ENCODE peak calls at places on chromosome 19, in seven cellular contexts. S is BE2C, J is body of pancreas, E is brain microvascular endothelial cell, K is H1, A is fibroblast of lung, L is mucosa of descending colon. B is an unnamed sample.

GRCh38 chr19:43438291-43439162 is 23.8 kb downstream of the TEX101 start:
- DNase-seq in S (peak; percentile 78), J (peak; percentile 20), E (no peak), K (no peak), A (peak; percentile 84), L (peak; percentile 53), B (peak; percentile 80)

GRCh38 chr19:45450042-45450380 is 17.8 kb upstream of the FOSB start:
- DNase-seq in S (no peak), J (no peak), E (no peak), K (no peak), A (no peak), L (no peak), B (no peak)

GRCh38 chr19:29325241-29325975 is 112.5 kb upstream of the UQCRFS1 start:
- DNase-seq in S (no peak), J (no peak), E (no peak), K (no peak), A (no peak), L (no peak), B (no peak)

GRCh38 chr19:30457484-30457883 is 85.3 kb downstream of the ZNF536 start:
- DNase-seq in S (no peak), J (no peak), E (no peak), K (no peak), A (no peak), L (no peak), B (no peak)

GRCh38 chr19:45613926-45614725 is 12.1 kb upstream of the GPR4 start:
- DNase-seq in S (no peak), J (no peak), E (peak; percentile 89), K (no peak), A (peak; percentile 87), L (peak; percentile 76), B (peak; percentile 85)

GRCh38 chr19:55640043-55640576 is 692 bp upstream of the ZNF580 start:
- DNase-seq in S (peak; percentile 74), J (peak; percentile 60), E (peak; percentile 53), K (no peak), A (peak; percentile 75), L (peak; percentile 65), B (no peak)

GRCh38 chr19:51740356-51740755 is 11.3 kb downstream of the FPR1 start:
- DNase-seq in S (no peak), J (no peak), E (no peak), K (no peak), A (no peak), L (no peak), B (no peak)

GRCh38 chr19:485122-485521 is 11.2 kb upstream of the MADCAM1 start:
- DNase-seq in S (no peak), J (no peak), E (no peak), K (no peak), A (no peak), L (no peak), B (no peak)

GRCh38 chr19:18074192-18074591 is 12.5 kb downstream of the IL12RB1 start:
- DNase-seq in S (no peak), J (no peak), E (no peak), K (no peak), A (no peak), L (no peak), B (no peak)

GRCh38 chr19:46637224-46637623 is 1.2 kb upstream of the GNG8 start:
- DNase-seq in S (no peak), J (no peak), E (no peak), K (no peak), A (no peak), L (no peak), B (no peak)

GRCh38 chr19:29966594-29967249 is 24.7 kb downstream of the URI1 start:
- DNase-seq in S (no peak), J (no peak), E (no peak), K (no peak), A (peak; percentile 57), L (no peak), B (no peak)

DNA sequence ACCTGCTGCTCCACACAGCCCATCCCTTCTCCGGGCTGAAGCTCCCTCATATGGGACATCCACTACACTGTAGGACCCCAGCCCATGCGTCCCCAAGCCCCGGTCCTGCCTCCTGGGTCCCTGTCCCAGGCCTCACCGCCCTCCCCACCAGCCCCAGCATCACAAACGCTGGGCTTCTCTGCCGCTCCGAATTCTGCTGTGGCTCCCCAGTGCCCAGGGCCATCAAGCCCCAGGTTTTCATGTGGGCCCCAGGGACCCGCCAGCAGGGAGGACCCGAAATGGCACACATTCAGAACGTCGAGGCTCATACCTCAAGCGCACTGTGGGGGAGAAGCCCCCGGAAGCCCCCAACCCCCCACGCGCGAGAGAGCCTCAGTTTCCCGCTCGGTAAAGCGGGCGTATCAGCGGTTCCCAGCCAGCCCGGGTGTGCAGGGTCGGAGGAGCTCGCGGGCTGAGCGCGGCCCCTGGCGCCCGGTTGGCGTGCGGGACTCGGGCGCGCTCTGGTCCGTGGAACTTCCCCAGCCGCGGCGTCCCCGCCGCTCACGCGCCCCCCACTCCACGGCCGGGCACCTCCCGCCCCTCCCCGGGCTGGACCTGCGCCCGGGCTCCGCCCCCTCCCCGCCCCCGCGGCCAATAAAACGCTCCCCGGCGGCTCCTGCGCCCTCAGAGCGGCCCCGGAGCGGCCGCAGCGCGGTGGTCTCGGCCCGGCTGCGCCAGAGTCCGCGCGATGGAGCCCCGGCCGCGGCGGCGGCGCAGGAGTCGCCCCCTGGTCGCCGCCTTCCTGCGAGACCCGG is at the start of gene PLK5:
- DNase-seq in S (no peak), J (no peak), E (no peak), K (no peak), A (no peak), L (no peak), B (no peak)
- TF ChIP-seq CTCF in S (no peak), J (no peak), E (no peak), K (no peak), A (no peak), L (no peak), B (no peak)

GRCh38 chr19:5291588-5292193 is 48.9 kb downstream of the PTPRS start:
- DNase-seq in S (no peak), J (no peak), E (no peak), K (no peak), A (no peak), L (no peak), B (no peak)

GRCh38 chr19:5292453-5292842 is 48.2 kb downstream of the PTPRS start:
- DNase-seq in S (no peak), J (no peak), E (no peak), K (no peak), A (no peak), L (peak; percentile 11), B (no peak)

GRCh38 chr19:5292843-5293606 is 47.6 kb downstream of the PTPRS start:
- DNase-seq in S (peak; percentile 80), J (peak; percentile 66), E (peak; percentile 45), K (no peak), A (peak; percentile 70), L (peak; percentile 28), B (no peak)

GRCh38 chr19:5294403-5295160 is 46.0 kb downstream of the PTPRS start:
- DNase-seq in S (no peak), J (no peak), E (no peak), K (no peak), A (no peak), L (no peak), B (no peak)

DNA sequence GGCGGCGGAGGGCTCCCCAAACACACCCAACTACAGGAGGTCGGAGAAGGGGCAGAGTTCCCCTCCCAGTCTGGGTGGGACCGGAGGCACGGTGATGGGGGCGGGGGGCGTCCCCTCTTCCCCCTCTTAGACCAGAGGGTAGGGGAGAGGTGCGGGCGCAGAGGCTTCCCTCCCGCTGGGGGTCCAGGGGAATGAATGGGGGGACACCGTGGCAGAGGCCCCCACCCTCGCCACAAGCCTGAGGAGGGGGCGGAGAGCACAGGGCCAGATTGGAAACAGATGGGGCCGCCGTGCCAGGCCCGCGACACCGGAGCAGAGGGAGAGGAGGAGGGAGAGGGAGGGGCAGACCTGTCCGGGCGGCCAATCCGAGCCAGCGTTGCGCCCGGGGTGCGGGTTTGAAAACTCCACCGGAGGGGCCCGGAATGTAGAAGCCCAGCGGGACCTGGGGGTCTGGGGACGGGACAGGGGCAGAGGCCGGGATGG is 47.0 kb downstream of the PTPRS start:
- DNase-seq in S (peak; percentile 83), J (no peak), E (no peak), K (peak; percentile 86), A (no peak), L (no peak), B (no peak)
- H3K4me3 ChIP-seq in S (peak overlapping the region; percentile 73), J (no peak overlapping the region), E (peak overlapping the region; percentile 66), K (peak overlapping the region; percentile 76), A (peak overlapping the region; percentile 79), L (no peak overlapping the region), B (peak overlapping the region; percentile 63)

DNA sequence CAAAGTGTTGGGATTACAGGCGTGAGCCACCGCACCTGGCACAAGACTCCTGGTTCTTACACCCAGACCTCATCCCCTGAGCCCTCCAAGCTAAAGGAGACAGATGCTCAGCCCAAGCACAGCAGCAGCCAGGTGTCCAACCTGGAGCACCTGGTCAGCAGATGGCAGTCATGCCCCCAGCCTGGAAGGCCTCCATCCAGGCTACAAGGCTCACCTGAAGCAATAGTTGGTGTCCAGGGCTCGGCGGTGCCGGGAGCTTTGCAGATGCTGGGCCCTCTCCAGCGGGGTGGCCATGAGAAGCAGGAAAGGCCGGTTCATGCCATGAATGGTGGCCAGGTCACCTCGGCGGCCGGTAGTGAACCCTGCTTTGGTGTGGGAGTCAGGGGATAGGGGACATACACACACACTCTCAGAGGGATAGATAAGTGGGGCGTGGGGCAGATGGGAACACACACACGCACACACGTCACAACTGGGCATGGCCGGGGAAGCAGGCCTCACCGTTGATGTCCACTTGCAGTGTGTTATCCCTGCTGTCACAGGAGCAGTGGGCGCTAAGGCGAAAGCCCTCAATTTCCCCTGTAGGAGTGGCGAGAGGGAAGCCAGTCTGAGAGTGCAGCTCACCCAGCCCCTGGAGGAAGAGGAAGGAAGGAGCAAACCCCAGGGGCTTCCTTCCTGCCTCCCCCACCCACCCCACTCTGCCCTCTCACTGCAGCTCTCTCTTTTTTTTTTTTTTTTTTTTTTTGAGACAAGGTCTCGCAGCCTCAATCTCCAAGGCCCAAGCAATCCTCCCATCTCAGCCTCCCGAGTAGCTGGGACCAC is 11.8 kb downstream of the TGFB1 start:
- DNase-seq in S (no peak), J (peak; percentile 69), E (no peak), K (no peak), A (no peak), L (peak; percentile 68), B (no peak)
- TF ChIP-seq CTCF in S (no peak), J (peak; percentile 56), E (no peak), K (peak; percentile 61), A (no peak), L (no peak), B (no peak)

GRCh38 chr19:13267889-13268288 is 117.7 kb downstream of the IER2 start:
- DNase-seq in S (no peak), J (no peak), E (no peak), K (no peak), A (no peak), L (no peak), B (no peak)
- H3K4me3 ChIP-seq in S (no peak overlapping the region), J (no peak overlapping the region), E (no peak overlapping the region), K (no peak overlapping the region), A (no peak overlapping the region), L (no peak overlapping the region), B (no peak overlapping the region)

GRCh38 chr19:54390942-54391577 is 24.2 kb upstream of the TTYH1 start:
- DNase-seq in S (peak; percentile 68), J (peak; percentile 49), E (peak; percentile 26), K (peak; percentile 77), A (peak; percentile 63), L (peak; percentile 46), B (peak; percentile 25)
- TF ChIP-seq CTCF in S (peak; percentile 75), J (peak; percentile 78), E (peak; percentile 80), K (peak; percentile 80), A (peak; percentile 69), L (peak; percentile 61), B (peak; percentile 70)